ENCODE peak calls at places on chromosomes 13 and 19, in seven cellular contexts. G is A549; M is naive thymus-derived CD4-positive, alpha-beta T cell; J is upper lobe of left lung; C is heart left ventricle; R is lower lobe of right lung; E is heart right ventricle. K is an unnamed sample.

GRCh38 chr19:19445911-19446361 is 40.5 kb downstream of the GATAD2A start:
- ATAC-seq in R (no peak), M (peak), E (no peak), J (no peak), G (no peak), C (no peak), K (peak)

GRCh38 chr19:45568732-45569131 is 15.9 kb downstream of the OPA3 start:
- ATAC-seq in C (peak), J (peak), G (peak), M (no peak), E (peak), R (peak), K (no peak)

GRCh38 chr19:30029721-30030510 is 87.9 kb downstream of the URI1 start:
- ATAC-seq in E (no peak), G (peak), J (no peak), M (no peak), R (no peak), C (no peak), K (peak)

GRCh38 chr19:33438016-33438671 is 64.6 kb downstream of the CEBPG start:
- ATAC-seq in G (peak), E (peak), J (no peak), C (peak), M (no peak), R (no peak), K (no peak)

GRCh38 chr19:18366027-18366435 is 19.9 kb upstream of the GDF15 start:
- ATAC-seq in M (peak), G (no peak), E (no peak), R (peak), C (no peak), J (no peak), K (no peak)

GRCh38 chr19:34017024-34017423 is 155.3 kb upstream of the LSM14A start:
- ATAC-seq in C (no peak), E (no peak), R (no peak), G (peak), M (no peak), J (no peak), K (no peak)

GRCh38 chr19:34904846-34905527 is 21.7 kb upstream of the ZNF30 start:
- ATAC-seq in M (no peak), C (no peak), J (no peak), R (no peak), G (no peak), E (no peak), K (no peak)

GRCh38 chr19:54493967-54494585 is 8.6 kb upstream of the LAIR2 start:
- ATAC-seq in J (no peak), C (no peak), G (no peak), M (no peak), E (no peak), R (no peak), K (no peak)

GRCh38 chr13:41352935-41353801 is 42.1 kb downstream of the NAA16 start:
- ATAC-seq in J (no peak), G (no peak), E (peak), C (no peak), R (peak), M (peak), K (peak)

GRCh38 chr19:29785955-29786589 is 25.7 kb upstream of the CCNE1 start:
- ATAC-seq in G (peak), R (no peak), C (no peak), J (no peak), M (no peak), E (no peak), K (no peak)

GRCh38 chr13:73417012-73417615 is 358.3 kb downstream of the KLF5 start:
- ATAC-seq in G (no peak), R (peak), E (no peak), C (no peak), J (no peak), M (no peak), K (no peak)

GRCh38 chr13:40193290-40194203 is 472.9 kb downstream of the FOXO1 start:
- ATAC-seq in E (peak), R (peak), M (no peak), C (peak), G (no peak), J (no peak), K (no peak)

GRCh38 chr13:24650157-24650556 is 30.1 kb upstream of the ATP12A start:
- ATAC-seq in G (no peak), M (no peak), E (no peak), R (no peak), C (no peak), J (no peak), K (no peak)

GRCh38 chr19:3984584-3984907 is 717 bp downstream of the EEF2 start:
- ATAC-seq in C (no peak), J (no peak), M (no peak), R (peak), E (no peak), G (no peak), K (no peak)

GRCh38 chr13:67156718-67157049 is 73.5 kb downstream of the PCDH9 start:
- ATAC-seq in C (no peak), M (no peak), R (no peak), G (no peak), J (no peak), E (no peak), K (no peak)

GRCh38 chr19:50835103-50835784 is 1.9 kb upstream of the KLK15 start:
- ATAC-seq in G (peak), R (peak), J (no peak), C (no peak), E (no peak), M (no peak), K (peak)

GRCh38 chr13:59641758-59642157 is 522.0 kb downstream of the DIAPH3 start:
- ATAC-seq in G (no peak), M (no peak), C (no peak), E (no peak), J (no peak), R (no peak), K (no peak)

GRCh38 chr19:54319049-54319448 is 6.1 kb upstream of the LILRA5 start:
- ATAC-seq in R (no peak), E (no peak), J (no peak), G (no peak), C (no peak), M (peak), K (no peak)